ENCODE peak calls at places on chromosomes 5 and 9, in four cellular contexts. One of them, this sample, is unnamed.
A peak's percentile ranks its signal among the peaks of the same experiment; 100 is the strongest.

GRCh38 chr5:175393922-175394321 is 50.1 kb downstream of the DRD1 start:
- DNase-seq in CD8-positive, alpha-beta memory T cell: no peak
- DNase-seq in NAMALWA: no peak
- DNase-seq in stimulated activated CD4-positive, alpha-beta T cell treated with anti-CD3 and anti-CD28 coated beads, Interleukin-12 subunit alpha, Interleukin-12 subunit beta, amount 100 ng/mL, for 24 hours: no peak
- DNase-seq in this sample: no peak

GRCh38 chr9:98057095-98057799 is 715 bp downstream of the NANS start:
- DNase-seq in CD8-positive, alpha-beta memory T cell: no peak
- DNase-seq in NAMALWA: peak; percentile 65
- DNase-seq in stimulated activated CD4-positive, alpha-beta T cell treated with anti-CD3 and anti-CD28 coated beads, Interleukin-12 subunit alpha, Interleukin-12 subunit beta, amount 100 ng/mL, for 24 hours: no peak
- DNase-seq in this sample: no peak

GRCh38 chr5:158026248-158027031 is 167.5 kb upstream of the CLINT1 start:
- DNase-seq in CD8-positive, alpha-beta memory T cell: no peak
- DNase-seq in NAMALWA: no peak
- DNase-seq in stimulated activated CD4-positive, alpha-beta T cell treated with anti-CD3 and anti-CD28 coated beads, Interleukin-12 subunit alpha, Interleukin-12 subunit beta, amount 100 ng/mL, for 24 hours: no peak
- DNase-seq in this sample: no peak

GRCh38 chr5:59287884-59288283 is 605.6 kb downstream of the PDE4D start:
- DNase-seq in CD8-positive, alpha-beta memory T cell: no peak
- DNase-seq in NAMALWA: no peak
- DNase-seq in stimulated activated CD4-positive, alpha-beta T cell treated with anti-CD3 and anti-CD28 coated beads, Interleukin-12 subunit alpha, Interleukin-12 subunit beta, amount 100 ng/mL, for 24 hours: no peak
- DNase-seq in this sample: no peak

GRCh38 chr9:114086009-114086408 is 7.9 kb upstream of the AMBP start:
- DNase-seq in CD8-positive, alpha-beta memory T cell: no peak
- DNase-seq in NAMALWA: no peak
- DNase-seq in stimulated activated CD4-positive, alpha-beta T cell treated with anti-CD3 and anti-CD28 coated beads, Interleukin-12 subunit alpha, Interleukin-12 subunit beta, amount 100 ng/mL, for 24 hours: no peak
- DNase-seq in this sample: no peak

GRCh38 chr9:30015073-30015472 is 2369.4 kb upstream of the ACO1 start:
- DNase-seq in CD8-positive, alpha-beta memory T cell: no peak
- DNase-seq in NAMALWA: no peak
- DNase-seq in stimulated activated CD4-positive, alpha-beta T cell treated with anti-CD3 and anti-CD28 coated beads, Interleukin-12 subunit alpha, Interleukin-12 subunit beta, amount 100 ng/mL, for 24 hours: no peak
- DNase-seq in this sample: no peak

GRCh38 chr5:160702856-160703453 is 149.1 kb downstream of the ATP10B start:
- DNase-seq in CD8-positive, alpha-beta memory T cell: no peak
- DNase-seq in NAMALWA: peak; percentile 14
- DNase-seq in stimulated activated CD4-positive, alpha-beta T cell treated with anti-CD3 and anti-CD28 coated beads, Interleukin-12 subunit alpha, Interleukin-12 subunit beta, amount 100 ng/mL, for 24 hours: no peak
- DNase-seq in this sample: no peak

GRCh38 chr5:75677607-75678006 is 39.6 kb downstream of the POC5 start:
- DNase-seq in CD8-positive, alpha-beta memory T cell: no peak
- DNase-seq in NAMALWA: no peak
- DNase-seq in stimulated activated CD4-positive, alpha-beta T cell treated with anti-CD3 and anti-CD28 coated beads, Interleukin-12 subunit alpha, Interleukin-12 subunit beta, amount 100 ng/mL, for 24 hours: no peak
- DNase-seq in this sample: no peak

GRCh38 chr9:16921855-16922254 is 51.4 kb upstream of the BNC2 start:
- DNase-seq in CD8-positive, alpha-beta memory T cell: no peak
- DNase-seq in NAMALWA: no peak
- DNase-seq in stimulated activated CD4-positive, alpha-beta T cell treated with anti-CD3 and anti-CD28 coated beads, Interleukin-12 subunit alpha, Interleukin-12 subunit beta, amount 100 ng/mL, for 24 hours: no peak
- DNase-seq in this sample: no peak

GRCh38 chr9:124632077-124632621 is 125.0 kb upstream of the NR5A1 start:
- DNase-seq in CD8-positive, alpha-beta memory T cell: no peak
- DNase-seq in NAMALWA: no peak
- DNase-seq in stimulated activated CD4-positive, alpha-beta T cell treated with anti-CD3 and anti-CD28 coated beads, Interleukin-12 subunit alpha, Interleukin-12 subunit beta, amount 100 ng/mL, for 24 hours: no peak
- DNase-seq in this sample: no peak

GRCh38 chr5:134100283-134101011 is 14.0 kb upstream of the TCF7 start:
- DNase-seq in CD8-positive, alpha-beta memory T cell: peak; percentile 73
- DNase-seq in NAMALWA: peak; percentile 88
- DNase-seq in stimulated activated CD4-positive, alpha-beta T cell treated with anti-CD3 and anti-CD28 coated beads, Interleukin-12 subunit alpha, Interleukin-12 subunit beta, amount 100 ng/mL, for 24 hours: peak; percentile 75
- DNase-seq in this sample: peak; percentile 80

GRCh38 chr9:68978054-68978453 is 35.9 kb downstream of the PRKACG start:
- DNase-seq in CD8-positive, alpha-beta memory T cell: no peak
- DNase-seq in NAMALWA: peak; percentile 29
- DNase-seq in stimulated activated CD4-positive, alpha-beta T cell treated with anti-CD3 and anti-CD28 coated beads, Interleukin-12 subunit alpha, Interleukin-12 subunit beta, amount 100 ng/mL, for 24 hours: no peak
- DNase-seq in this sample: no peak

GRCh38 chr5:6361101-6361500 is 17.2 kb downstream of the MED10 start:
- DNase-seq in CD8-positive, alpha-beta memory T cell: no peak
- DNase-seq in NAMALWA: no peak
- DNase-seq in stimulated activated CD4-positive, alpha-beta T cell treated with anti-CD3 and anti-CD28 coated beads, Interleukin-12 subunit alpha, Interleukin-12 subunit beta, amount 100 ng/mL, for 24 hours: no peak
- DNase-seq in this sample: no peak

GRCh38 chr5:165119175-165119574 is 1613.8 kb downstream of the MAT2B start:
- DNase-seq in CD8-positive, alpha-beta memory T cell: no peak
- DNase-seq in NAMALWA: no peak
- DNase-seq in stimulated activated CD4-positive, alpha-beta T cell treated with anti-CD3 and anti-CD28 coated beads, Interleukin-12 subunit alpha, Interleukin-12 subunit beta, amount 100 ng/mL, for 24 hours: no peak
- DNase-seq in this sample: no peak

GRCh38 chr5:147332643-147333042 is 97.8 kb downstream of the STK32A start:
- DNase-seq in CD8-positive, alpha-beta memory T cell: no peak
- DNase-seq in NAMALWA: no peak
- DNase-seq in stimulated activated CD4-positive, alpha-beta T cell treated with anti-CD3 and anti-CD28 coated beads, Interleukin-12 subunit alpha, Interleukin-12 subunit beta, amount 100 ng/mL, for 24 hours: no peak
- DNase-seq in this sample: no peak

GRCh38 chr9:78295731-78296130 is 1.2 kb upstream of the PSAT1 start:
- DNase-seq in CD8-positive, alpha-beta memory T cell: no peak
- DNase-seq in NAMALWA: no peak
- DNase-seq in stimulated activated CD4-positive, alpha-beta T cell treated with anti-CD3 and anti-CD28 coated beads, Interleukin-12 subunit alpha, Interleukin-12 subunit beta, amount 100 ng/mL, for 24 hours: no peak
- DNase-seq in this sample: no peak

GRCh38 chr5:96110289-96110688 is 148.6 kb upstream of the ELL2 start:
- DNase-seq in CD8-positive, alpha-beta memory T cell: no peak
- DNase-seq in NAMALWA: no peak
- DNase-seq in stimulated activated CD4-positive, alpha-beta T cell treated with anti-CD3 and anti-CD28 coated beads, Interleukin-12 subunit alpha, Interleukin-12 subunit beta, amount 100 ng/mL, for 24 hours: no peak
- DNase-seq in this sample: no peak

GRCh38 chr9:113274474-113275146 is 762 bp downstream of the CDC26 start:
- DNase-seq in CD8-positive, alpha-beta memory T cell: no peak
- DNase-seq in NAMALWA: peak; percentile 86
- DNase-seq in stimulated activated CD4-positive, alpha-beta T cell treated with anti-CD3 and anti-CD28 coated beads, Interleukin-12 subunit alpha, Interleukin-12 subunit beta, amount 100 ng/mL, for 24 hours: no peak
- DNase-seq in this sample: no peak

GRCh38 chr5:84680908-84681307 is 296.2 kb upstream of the EDIL3 start:
- DNase-seq in CD8-positive, alpha-beta memory T cell: no peak
- DNase-seq in NAMALWA: no peak
- DNase-seq in stimulated activated CD4-positive, alpha-beta T cell treated with anti-CD3 and anti-CD28 coated beads, Interleukin-12 subunit alpha, Interleukin-12 subunit beta, amount 100 ng/mL, for 24 hours: no peak
- DNase-seq in this sample: no peak

GRCh38 chr9:109652971-109653370 is 127.0 kb upstream of the PALM2AKAP2 start:
- DNase-seq in CD8-positive, alpha-beta memory T cell: no peak
- DNase-seq in NAMALWA: no peak
- DNase-seq in stimulated activated CD4-positive, alpha-beta T cell treated with anti-CD3 and anti-CD28 coated beads, Interleukin-12 subunit alpha, Interleukin-12 subunit beta, amount 100 ng/mL, for 24 hours: no peak
- DNase-seq in this sample: no peak

GRCh38 chr5:150532996-150533395 is 25.1 kb downstream of the NDST1 start:
- DNase-seq in CD8-positive, alpha-beta memory T cell: no peak
- DNase-seq in NAMALWA: no peak
- DNase-seq in stimulated activated CD4-positive, alpha-beta T cell treated with anti-CD3 and anti-CD28 coated beads, Interleukin-12 subunit alpha, Interleukin-12 subunit beta, amount 100 ng/mL, for 24 hours: no peak
- DNase-seq in this sample: no peak

GRCh38 chr5:144203750-144204596 is 33.3 kb downstream of the KCTD16 start:
- DNase-seq in CD8-positive, alpha-beta memory T cell: no peak
- DNase-seq in NAMALWA: peak; percentile 77
- DNase-seq in stimulated activated CD4-positive, alpha-beta T cell treated with anti-CD3 and anti-CD28 coated beads, Interleukin-12 subunit alpha, Interleukin-12 subunit beta, amount 100 ng/mL, for 24 hours: no peak
- DNase-seq in this sample: no peak

GRCh38 chr9:1083325-1083913 is 33.3 kb downstream of the DMRT2 start:
- DNase-seq in CD8-positive, alpha-beta memory T cell: no peak
- DNase-seq in NAMALWA: no peak
- DNase-seq in stimulated activated CD4-positive, alpha-beta T cell treated with anti-CD3 and anti-CD28 coated beads, Interleukin-12 subunit alpha, Interleukin-12 subunit beta, amount 100 ng/mL, for 24 hours: no peak
- DNase-seq in this sample: no peak

GRCh38 chr9:98962181-98962560 is 18.5 kb downstream of the COL15A1 start:
- DNase-seq in CD8-positive, alpha-beta memory T cell: no peak
- DNase-seq in NAMALWA: no peak
- DNase-seq in stimulated activated CD4-positive, alpha-beta T cell treated with anti-CD3 and anti-CD28 coated beads, Interleukin-12 subunit alpha, Interleukin-12 subunit beta, amount 100 ng/mL, for 24 hours: no peak
- DNase-seq in this sample: no peak

GRCh38 chr9:107251756-107252322 is 31.2 kb upstream of the RAD23B start:
- DNase-seq in CD8-positive, alpha-beta memory T cell: no peak
- DNase-seq in NAMALWA: no peak
- DNase-seq in stimulated activated CD4-positive, alpha-beta T cell treated with anti-CD3 and anti-CD28 coated beads, Interleukin-12 subunit alpha, Interleukin-12 subunit beta, amount 100 ng/mL, for 24 hours: no peak
- DNase-seq in this sample: no peak

GRCh38 chr9:114153761-114154596 is 1.4 kb upstream of the COL27A1 start:
- DNase-seq in CD8-positive, alpha-beta memory T cell: no peak
- DNase-seq in NAMALWA: no peak
- DNase-seq in stimulated activated CD4-positive, alpha-beta T cell treated with anti-CD3 and anti-CD28 coated beads, Interleukin-12 subunit alpha, Interleukin-12 subunit beta, amount 100 ng/mL, for 24 hours: no peak
- DNase-seq in this sample: no peak

GRCh38 chr5:132496631-132497487 is 6.3 kb upstream of the IRF1 start:
- DNase-seq in CD8-positive, alpha-beta memory T cell: peak; percentile 57
- DNase-seq in NAMALWA: peak; percentile 70
- DNase-seq in stimulated activated CD4-positive, alpha-beta T cell treated with anti-CD3 and anti-CD28 coated beads, Interleukin-12 subunit alpha, Interleukin-12 subunit beta, amount 100 ng/mL, for 24 hours: peak; percentile 64
- DNase-seq in this sample: peak; percentile 90

GRCh38 chr5:150734579-150735384 is 24.0 kb downstream of the DCTN4 start:
- DNase-seq in CD8-positive, alpha-beta memory T cell: no peak
- DNase-seq in NAMALWA: peak; percentile 31
- DNase-seq in stimulated activated CD4-positive, alpha-beta T cell treated with anti-CD3 and anti-CD28 coated beads, Interleukin-12 subunit alpha, Interleukin-12 subunit beta, amount 100 ng/mL, for 24 hours: no peak
- DNase-seq in this sample: no peak